ENCODE peak calls at places on chromosomes 12 and 14, in seven cellular contexts. H, E, N, I, R, M and Z are unnamed samples.

GRCh38 chr12:119990382-119990874 is 1.4 kb downstream of the BICDL1 start:
- DNase-seq in H (no peak), E (no peak), N (no peak), I (no peak), R (peak), M (no peak), Z (no peak)

GRCh38 chr12:46571593-46571992 is 199.0 kb upstream of the SLC38A2 start:
- DNase-seq in H (no peak), E (no peak), N (no peak), I (no peak), R (no peak), M (no peak), Z (no peak)

GRCh38 chr14:32434180-32434579 is 105.1 kb downstream of the AKAP6 start:
- DNase-seq in H (no peak), E (no peak), N (no peak), I (no peak), R (no peak), M (no peak), Z (no peak)

GRCh38 chr14:78401866-78402265 is 231.7 kb downstream of the NRXN3 start:
- DNase-seq in H (no peak), E (no peak), N (no peak), I (peak), R (no peak), M (no peak), Z (no peak)

GRCh38 chr14:55301722-55302121 is 30.5 kb downstream of the FBXO34 start:
- DNase-seq in H (no peak), E (no peak), N (peak), I (peak), R (no peak), M (no peak), Z (peak)

GRCh38 chr12:101051901-101052550 is 158.0 kb downstream of the SLC5A8 start:
- DNase-seq in H (no peak), E (no peak), N (peak), I (peak), R (no peak), M (no peak), Z (peak)

GRCh38 chr14:45089813-45090212 is 5.9 kb downstream of the PRPF39 start:
- DNase-seq in H (no peak), E (no peak), N (no peak), I (peak), R (peak), M (no peak), Z (no peak)

GRCh38 chr14:102928412-102929348 is 6.2 kb downstream of the AMN start:
- DNase-seq in H (peak), E (peak), N (peak), I (no peak), R (peak), M (peak), Z (no peak)

GRCh38 chr14:26427059-26427458 is 170.8 kb downstream of the NOVA1 start:
- DNase-seq in H (no peak), E (no peak), N (no peak), I (no peak), R (no peak), M (no peak), Z (no peak)

GRCh38 chr12:75774309-75775052 is 257.1 kb downstream of the PHLDA1 start:
- DNase-seq in H (no peak), E (no peak), N (no peak), I (no peak), R (no peak), M (no peak), Z (no peak)

GRCh38 chr12:24600559-24600958 is 348.3 kb downstream of the BCAT1 start:
- DNase-seq in H (no peak), E (no peak), N (no peak), I (no peak), R (no peak), M (no peak), Z (no peak)

GRCh38 chr12:112759786-112760185 is 31.8 kb upstream of the RPH3A start:
- DNase-seq in H (no peak), E (no peak), N (no peak), I (no peak), R (no peak), M (no peak), Z (no peak)

GRCh38 chr12:52687527-52688385 is 7.5 kb upstream of the KRT1 start:
- DNase-seq in H (no peak), E (no peak), N (no peak), I (no peak), R (no peak), M (peak), Z (no peak)

GRCh38 chr12:14841761-14842160 is 1.6 kb downstream of the ART4 start:
- DNase-seq in H (no peak), E (no peak), N (peak), I (no peak), R (no peak), M (no peak), Z (no peak)

GRCh38 chr12:31369712-31370521 is 44.0 kb upstream of the SINHCAF start:
- DNase-seq in H (no peak), E (no peak), N (peak), I (no peak), R (no peak), M (no peak), Z (peak)

GRCh38 chr12:43148711-43149110 is 403.3 kb downstream of the ADAMTS20 start:
- DNase-seq in H (no peak), E (no peak), N (peak), I (no peak), R (no peak), M (no peak), Z (no peak)